ENCODE peak calls at places on chromosome 14, in six cellular contexts. One of them, this sample, is unnamed.

GRCh38 chr14:22598896-22599244 is 770 bp downstream of the ABHD4 start:
- DNase-seq in body of pancreas: peak
- DNase-seq in lower lobe of right lung: no peak
- DNase-seq in right atrium auricular region: peak
- DNase-seq in IMR-90: peak
- DNase-seq in HL-60: no peak
- DNase-seq in this sample: no peak

GRCh38 chr14:75800792-75801191 is 139.7 kb downstream of the TTLL5 start:
- DNase-seq in HL-60: no peak
- DNase-seq in IMR-90: no peak
- DNase-seq in body of pancreas: no peak
- DNase-seq in lower lobe of right lung: no peak
- DNase-seq in right atrium auricular region: no peak
- DNase-seq in this sample: no peak

GRCh38 chr14:57493467-57494181 is at the start of gene CCDC198:
- DNase-seq in IMR-90: no peak
- DNase-seq in right atrium auricular region: no peak
- DNase-seq in body of pancreas: peak
- DNase-seq in lower lobe of right lung: no peak
- DNase-seq in HL-60: no peak
- DNase-seq in this sample: no peak

GRCh38 chr14:53411110-53411509 is 258.0 kb upstream of the DDHD1 start:
- DNase-seq in right atrium auricular region: no peak
- DNase-seq in lower lobe of right lung: no peak
- DNase-seq in IMR-90: peak
- DNase-seq in body of pancreas: no peak
- DNase-seq in HL-60: no peak
- DNase-seq in this sample: peak

GRCh38 chr14:88297306-88297705 is 25.8 kb downstream of the KCNK10 start:
- DNase-seq in HL-60: no peak
- DNase-seq in IMR-90: no peak
- DNase-seq in right atrium auricular region: no peak
- DNase-seq in lower lobe of right lung: no peak
- DNase-seq in body of pancreas: no peak
- DNase-seq in this sample: no peak

GRCh38 chr14:25032092-25032784 is 17.7 kb downstream of the STXBP6 start:
- DNase-seq in right atrium auricular region: no peak
- DNase-seq in lower lobe of right lung: no peak
- DNase-seq in body of pancreas: no peak
- DNase-seq in HL-60: no peak
- DNase-seq in IMR-90: no peak
- DNase-seq in this sample: no peak

GRCh38 chr14:105746124-105746514 is 219.7 kb downstream of the TMEM121 start:
- DNase-seq in body of pancreas: no peak
- DNase-seq in HL-60: no peak
- DNase-seq in IMR-90: no peak
- DNase-seq in right atrium auricular region: no peak
- DNase-seq in lower lobe of right lung: no peak
- DNase-seq in this sample: peak

GRCh38 chr14:92544051-92544730 is 30.6 kb downstream of the RIN3 start:
- DNase-seq in body of pancreas: no peak
- DNase-seq in right atrium auricular region: no peak
- DNase-seq in lower lobe of right lung: no peak
- DNase-seq in IMR-90: no peak
- DNase-seq in HL-60: no peak
- DNase-seq in this sample: no peak

GRCh38 chr14:56196274-56196673 is 78.1 kb downstream of the PELI2 start:
- DNase-seq in lower lobe of right lung: no peak
- DNase-seq in right atrium auricular region: no peak
- DNase-seq in body of pancreas: no peak
- DNase-seq in HL-60: no peak
- DNase-seq in IMR-90: peak
- DNase-seq in this sample: no peak

GRCh38 chr14:90788031-90788430 is 28.2 kb downstream of the TTC7B start:
- DNase-seq in right atrium auricular region: no peak
- DNase-seq in body of pancreas: no peak
- DNase-seq in IMR-90: no peak
- DNase-seq in lower lobe of right lung: peak
- DNase-seq in HL-60: peak
- DNase-seq in this sample: peak

GRCh38 chr14:55562135-55562534 is 17.9 kb upstream of the KTN1 start:
- DNase-seq in body of pancreas: no peak
- DNase-seq in right atrium auricular region: no peak
- DNase-seq in HL-60: no peak
- DNase-seq in IMR-90: no peak
- DNase-seq in lower lobe of right lung: no peak
- DNase-seq in this sample: no peak

GRCh38 chr14:96136361-96136760 is 68.3 kb upstream of the BDKRB2 start:
- DNase-seq in HL-60: no peak
- DNase-seq in lower lobe of right lung: no peak
- DNase-seq in body of pancreas: no peak
- DNase-seq in right atrium auricular region: no peak
- DNase-seq in IMR-90: peak
- DNase-seq in this sample: no peak

GRCh38 chr14:104232070-104232484 is 93.7 kb downstream of the KIF26A start:
- DNase-seq in right atrium auricular region: no peak
- DNase-seq in HL-60: no peak
- DNase-seq in lower lobe of right lung: no peak
- DNase-seq in IMR-90: no peak
- DNase-seq in body of pancreas: no peak
- DNase-seq in this sample: no peak

GRCh38 chr14:55303646-55304277 is 32.5 kb downstream of the FBXO34 start:
- DNase-seq in body of pancreas: no peak
- DNase-seq in HL-60: no peak
- DNase-seq in right atrium auricular region: no peak
- DNase-seq in IMR-90: peak
- DNase-seq in lower lobe of right lung: no peak
- DNase-seq in this sample: no peak

GRCh38 chr14:80538633-80539375 is 327.5 kb upstream of the DIO2 start:
- DNase-seq in right atrium auricular region: no peak
- DNase-seq in lower lobe of right lung: no peak
- DNase-seq in IMR-90: no peak
- DNase-seq in HL-60: no peak
- DNase-seq in body of pancreas: no peak
- DNase-seq in this sample: no peak
- H3K4me3 ChIP-seq in right atrium auricular region: no peak
- H3K4me3 ChIP-seq in lower lobe of right lung: no peak
- H3K4me3 ChIP-seq in IMR-90: no peak
- H3K4me3 ChIP-seq in HL-60: no peak
- H3K4me3 ChIP-seq in body of pancreas: no peak
- H3K4me3 ChIP-seq in this sample: no peak

DNA sequence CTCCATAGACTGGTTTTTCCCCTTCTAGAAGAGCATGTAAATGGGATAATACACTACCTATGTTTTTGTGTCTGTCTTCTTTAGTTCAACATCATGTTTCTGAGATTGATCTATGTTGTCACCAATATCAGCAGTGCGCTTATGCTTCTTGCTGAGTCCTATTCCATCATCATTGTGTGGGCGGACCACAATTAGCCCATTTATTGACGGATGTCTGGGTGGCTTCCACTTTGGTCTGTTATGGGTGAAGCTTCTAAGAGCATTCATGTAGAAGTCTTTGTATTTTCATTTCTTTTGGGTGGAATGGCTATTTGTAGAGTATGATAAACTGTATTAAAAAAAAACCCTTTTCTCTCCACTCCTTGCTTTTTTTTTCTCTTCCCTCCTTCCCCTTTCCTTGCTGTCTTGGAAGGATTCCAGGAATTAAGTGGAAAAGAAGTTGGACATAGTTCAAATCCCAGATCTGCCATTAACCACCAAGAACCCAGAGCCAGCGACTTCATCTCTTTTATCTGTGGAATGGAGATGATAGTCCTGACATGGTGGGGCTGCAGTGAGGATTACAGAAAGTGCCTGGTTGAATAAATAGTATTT is 7.0 kb upstream of the SERPINA1 start:
- DNase-seq in lower lobe of right lung: no peak
- DNase-seq in IMR-90: no peak
- DNase-seq in body of pancreas: no peak
- DNase-seq in HL-60: peak
- DNase-seq in right atrium auricular region: no peak
- DNase-seq in this sample: no peak
- H3K27ac ChIP-seq in lower lobe of right lung: peak
- H3K27ac ChIP-seq in IMR-90: no peak
- H3K27ac ChIP-seq in body of pancreas: peak
- H3K27ac ChIP-seq in HL-60: peak
- H3K27ac ChIP-seq in right atrium auricular region: no peak
- H3K27ac ChIP-seq in this sample: peak

DNA sequence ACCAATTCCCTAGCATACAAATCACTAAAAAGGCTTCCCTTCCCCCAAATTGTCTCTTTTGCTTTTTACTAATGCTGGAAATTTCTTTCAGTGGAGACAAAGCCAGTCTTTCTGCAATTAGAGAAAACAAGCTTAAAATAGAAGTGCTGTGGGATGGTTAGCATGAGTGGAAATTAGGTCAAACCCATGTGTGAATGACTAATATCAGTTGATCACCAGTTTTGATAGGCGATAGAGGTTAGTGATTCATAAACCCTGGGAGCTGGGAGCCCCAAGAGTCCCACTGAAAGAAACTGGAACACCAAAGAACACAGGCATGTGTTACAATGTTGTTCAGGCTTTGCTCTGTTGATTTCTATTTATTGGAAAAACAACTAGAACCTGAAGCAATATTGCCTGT is 249.5 kb downstream of the SPTSSA start:
- DNase-seq in right atrium auricular region: no peak
- DNase-seq in HL-60: no peak
- DNase-seq in IMR-90: no peak
- DNase-seq in body of pancreas: no peak
- DNase-seq in lower lobe of right lung: no peak
- DNase-seq in this sample: no peak
- H3K4me3 ChIP-seq in right atrium auricular region: no peak
- H3K4me3 ChIP-seq in HL-60: no peak
- H3K4me3 ChIP-seq in IMR-90: no peak
- H3K4me3 ChIP-seq in body of pancreas: no peak
- H3K4me3 ChIP-seq in lower lobe of right lung: no peak
- H3K4me3 ChIP-seq in this sample: no peak

GRCh38 chr14:61483477-61483876 is 162.1 kb downstream of the PRKCH start:
- DNase-seq in body of pancreas: no peak
- DNase-seq in HL-60: no peak
- DNase-seq in right atrium auricular region: no peak
- DNase-seq in IMR-90: no peak
- DNase-seq in lower lobe of right lung: no peak
- DNase-seq in this sample: no peak

GRCh38 chr14:61482348-61483206 is 161.2 kb downstream of the PRKCH start:
- DNase-seq in lower lobe of right lung: no peak
- DNase-seq in right atrium auricular region: no peak
- DNase-seq in body of pancreas: no peak
- DNase-seq in IMR-90: no peak
- DNase-seq in HL-60: no peak
- DNase-seq in this sample: no peak

GRCh38 chr14:61479746-61480502 is 158.5 kb downstream of the PRKCH start:
- DNase-seq in body of pancreas: no peak
- DNase-seq in HL-60: no peak
- DNase-seq in IMR-90: peak
- DNase-seq in lower lobe of right lung: no peak
- DNase-seq in right atrium auricular region: no peak
- DNase-seq in this sample: no peak

GRCh38 chr14:61478971-61479473 is 157.6 kb downstream of the PRKCH start:
- DNase-seq in body of pancreas: no peak
- DNase-seq in lower lobe of right lung: no peak
- DNase-seq in right atrium auricular region: no peak
- DNase-seq in IMR-90: no peak
- DNase-seq in HL-60: no peak
- DNase-seq in this sample: no peak

GRCh38 chr14:61480704-61481285 is 159.4 kb downstream of the PRKCH start:
- DNase-seq in body of pancreas: no peak
- DNase-seq in IMR-90: no peak
- DNase-seq in lower lobe of right lung: no peak
- DNase-seq in right atrium auricular region: no peak
- DNase-seq in HL-60: no peak
- DNase-seq in this sample: no peak
- H3K27ac ChIP-seq in body of pancreas: no peak
- H3K27ac ChIP-seq in IMR-90: no peak
- H3K27ac ChIP-seq in lower lobe of right lung: no peak
- H3K27ac ChIP-seq in right atrium auricular region: no peak
- H3K27ac ChIP-seq in HL-60: no peak
- H3K27ac ChIP-seq in this sample: no peak

This sample was measured in left lung.